ENCODE peak calls at places on chromosomes 2 and 18, in nine cellular contexts. G is astrocyte of the spinal cord; M is AG09319; T is kidney epithelial cell; E is CD4-positive, alpha-beta T cell; N is Calu3; W is cardiac fibroblast; D is fibroblast of mammary gland; H is lower lobe of right lung. O is an unnamed sample.

GRCh38 chr18:37985126-37985525 is 419.5 kb upstream of the CELF4 start:
- DNase-seq in D (no peak), E (no peak), G (no peak), H (no peak), M (no peak), T (no peak), W (no peak), N (no peak), O (no peak)

GRCh38 chr2:193695367-193695766 is 1500.6 kb upstream of the TMEFF2 start:
- DNase-seq in T (no peak), H (no peak), N (peak; percentile 19), G (peak; percentile 64), M (no peak), D (peak; percentile 67), W (peak; percentile 87), E (no peak), O (no peak)

GRCh38 chr18:68796936-68797690 is 767 bp upstream of the CCDC102B start:
- DNase-seq in D (peak; percentile 86), N (no peak), H (peak; percentile 25), W (peak; percentile 95), E (no peak), G (peak; percentile 93), T (peak; percentile 26), M (peak; percentile 57), O (no peak)

GRCh38 chr18:8798996-8799395 is 93.6 kb downstream of the MTCL1 start:
- DNase-seq in T (no peak), E (no peak), N (peak; percentile 32), H (no peak), W (no peak), M (no peak), D (peak; percentile 8), G (no peak), O (no peak)

GRCh38 chr2:222270436-222270835 is 28.4 kb downstream of the PAX3 start:
- DNase-seq in T (no peak), E (no peak), W (no peak), M (no peak), H (no peak), G (no peak), D (no peak), N (no peak), O (no peak)

GRCh38 chr18:22300665-22301636 is 116.8 kb downstream of the CTAGE1 start:
- DNase-seq in M (no peak), G (no peak), W (no peak), N (peak; percentile 65), D (no peak), T (no peak), H (no peak), E (no peak), O (no peak)

GRCh38 chr2:240441993-240442411 is 6.5 kb downstream of the GPC1 start:
- DNase-seq in W (no peak), E (no peak), H (no peak), M (no peak), T (no peak), G (no peak), D (no peak), N (no peak), O (no peak)

GRCh38 chr2:181977661-181978350 is 7.8 kb upstream of the PPP1R1C start:
- DNase-seq in G (no peak), N (no peak), M (no peak), W (peak; percentile 81), H (no peak), D (peak; percentile 86), T (peak; percentile 23), E (no peak), O (no peak)

GRCh38 chr18:28013064-28013463 is 163.9 kb downstream of the CDH2 start:
- DNase-seq in H (no peak), G (no peak), M (no peak), W (peak; percentile 56), E (no peak), N (no peak), D (peak; percentile 33), T (no peak), O (no peak)

GRCh38 chr2:206989306-206989705 is 50.0 kb downstream of the CPO start:
- DNase-seq in G (peak; percentile 18), T (no peak), M (no peak), H (peak; percentile 64), D (peak; percentile 24), N (peak; percentile 55), W (peak; percentile 32), E (no peak), O (peak; percentile 10)

GRCh38 chr2:117983040-117983439 is 30.8 kb downstream of the CCDC93 start:
- DNase-seq in M (no peak), W (no peak), D (peak; percentile 73), G (peak; percentile 54), E (no peak), N (no peak), H (no peak), T (no peak), O (no peak)

GRCh38 chr18:13932285-13933025 is 17.1 kb upstream of the MC2R start:
- DNase-seq in M (no peak), N (no peak), H (no peak), E (no peak), G (no peak), W (no peak), D (no peak), T (no peak), O (no peak)

GRCh38 chr2:178512491-178512890 is 32.2 kb downstream of the PLEKHA3 start:
- DNase-seq in T (peak; percentile 74), E (no peak), N (no peak), M (no peak), H (no peak), G (peak; percentile 69), W (peak; percentile 46), D (peak; percentile 71), O (no peak)

GRCh38 chr2:121283670-121284245 is 1.2 kb downstream of the TFCP2L1 start:
- DNase-seq in N (peak; percentile 23), T (no peak), D (no peak), H (no peak), G (no peak), M (no peak), W (no peak), E (no peak), O (no peak)

GRCh38 chr2:185433824-185434223 is 304.8 kb upstream of the FSIP2 start:
- DNase-seq in G (peak; percentile 81), M (no peak), E (no peak), N (no peak), T (no peak), W (no peak), D (peak; percentile 5), H (no peak), O (no peak)

GRCh38 chr2:74546004-74546403 is 7.7 kb downstream of the LOXL3 start:
- DNase-seq in G (no peak), W (no peak), T (no peak), H (no peak), E (no peak), M (no peak), N (no peak), D (no peak), O (no peak)

GRCh38 chr2:43269706-43270105 is 43.3 kb upstream of the ZFP36L2 start:
- DNase-seq in T (no peak), G (peak; percentile 92), W (peak; percentile 93), H (no peak), E (no peak), M (peak; percentile 35), N (no peak), D (peak; percentile 99), O (no peak)

GRCh38 chr2:179898873-179899272 is 37.5 kb upstream of the ZNF385B start:
- DNase-seq in G (peak; percentile 28), E (no peak), N (peak; percentile 52), D (peak; percentile 50), W (peak; percentile 42), T (no peak), M (no peak), H (no peak), O (no peak)
- TF ChIP-seq CTCF in G (peak; percentile 37), E (no peak), N (no peak), D (peak; percentile 53), W (peak; percentile 30), T (peak; percentile 22), M (peak; percentile 19), H (no peak), O (peak; percentile 39)

DNA sequence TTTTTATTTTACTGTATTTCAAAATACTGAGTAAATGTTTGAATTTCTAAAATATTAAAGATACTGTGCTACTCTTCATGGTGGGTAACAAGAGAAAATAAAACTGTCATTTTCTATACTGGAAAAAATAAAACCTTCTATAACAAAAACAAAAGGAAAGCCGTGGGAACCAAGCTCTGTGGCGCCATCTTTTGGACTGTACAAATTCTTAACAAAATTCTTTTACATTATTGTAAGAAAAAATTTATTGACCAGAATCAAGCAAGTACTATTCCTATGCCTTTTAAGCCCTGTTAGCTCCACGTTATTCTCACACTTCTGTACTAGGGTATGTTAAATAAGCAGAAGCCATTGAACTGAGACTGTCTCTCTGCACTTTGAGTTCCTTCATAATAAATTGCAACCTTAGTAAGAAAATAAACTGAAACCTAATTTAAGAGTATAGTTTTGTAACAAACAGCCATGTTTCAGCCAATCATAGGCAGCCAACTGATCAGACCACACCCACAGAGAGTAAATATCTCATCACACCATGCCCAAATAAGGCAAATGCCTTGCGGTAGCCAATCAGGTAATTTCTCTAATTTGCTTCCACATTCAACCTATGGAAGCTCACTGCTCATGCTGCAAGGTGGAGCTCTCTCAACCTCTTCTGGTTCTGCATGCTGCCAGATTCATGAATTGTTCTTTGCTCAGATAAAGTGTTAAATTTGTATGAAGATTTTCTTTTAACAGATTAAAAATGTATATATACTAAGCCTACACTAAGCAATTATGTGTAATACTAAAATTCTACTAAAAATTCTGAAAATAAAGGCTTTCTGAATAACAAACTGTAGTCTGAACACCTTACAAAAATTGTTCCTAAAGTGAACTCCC is 42.2 kb downstream of the HIBCH start:
- DNase-seq in H (no peak), D (peak; percentile 78), W (peak; percentile 75), M (no peak), N (no peak), G (peak; percentile 70), T (no peak), E (no peak), O (no peak)
- TF ChIP-seq CTCF in H (peak; percentile 50), D (peak; percentile 59), W (peak; percentile 50), M (peak; percentile 52), N (peak; percentile 31), G (peak; percentile 51), T (peak; percentile 59), E (peak; percentile 62), O (peak; percentile 51)

DNA sequence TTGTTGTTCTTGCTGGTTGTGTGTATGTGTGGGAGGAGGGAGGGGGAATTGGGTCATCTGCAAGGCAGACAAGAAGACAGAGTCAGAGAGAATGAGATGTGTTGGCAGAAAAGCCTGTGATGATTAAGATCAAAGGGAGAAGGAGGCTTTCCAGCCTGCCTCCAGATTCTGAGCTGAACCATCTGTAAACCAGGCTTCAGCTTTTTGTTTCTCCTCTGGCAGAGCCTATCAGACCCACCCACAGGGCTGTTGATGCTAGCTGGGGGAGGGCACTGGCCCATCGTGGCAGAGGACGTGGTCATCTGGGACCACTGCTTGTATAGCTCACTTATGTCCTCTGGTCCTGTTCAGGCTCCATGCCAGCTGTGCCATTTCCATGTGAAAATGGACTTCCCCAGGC is 27.6 kb upstream of the COL6A3 start:
- DNase-seq in G (peak; percentile 74), W (peak; percentile 85), M (no peak), N (no peak), E (no peak), T (no peak), D (peak; percentile 95), H (no peak), O (no peak)
- TF ChIP-seq CTCF in G (no peak), W (no peak), M (no peak), N (no peak), E (no peak), T (no peak), D (no peak), H (no peak), O (no peak)

DNA sequence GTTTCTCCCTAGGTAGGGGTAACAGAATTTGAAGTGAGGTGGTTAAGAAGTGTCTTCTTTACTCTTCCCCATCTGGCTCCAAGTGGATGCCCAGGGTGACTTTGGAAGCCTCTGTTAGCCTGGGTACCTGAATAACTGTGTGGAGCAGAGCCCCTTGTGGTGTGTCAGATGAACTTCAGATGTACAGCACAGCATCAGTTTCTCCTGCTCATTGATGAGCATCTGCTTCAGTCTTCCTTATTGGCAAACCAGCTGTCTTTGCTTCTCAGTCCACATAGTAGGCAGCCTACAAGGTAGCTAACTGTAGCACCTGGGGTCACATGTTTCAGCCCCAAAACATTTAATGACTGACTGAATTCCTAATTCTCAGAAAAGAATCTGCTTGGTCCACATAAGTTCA is 56.2 kb upstream of the ATP8B1 start:
- DNase-seq in D (peak; percentile 54), E (peak; percentile 0), W (peak; percentile 55), G (peak; percentile 14), T (no peak), N (peak; percentile 38), M (no peak), H (no peak), O (no peak)
- TF ChIP-seq CTCF in D (peak; percentile 62), E (no peak), W (peak; percentile 65), G (peak; percentile 54), T (peak; percentile 54), N (peak; percentile 36), M (peak; percentile 14), H (peak; percentile 40), O (peak; percentile 56)